ENCODE peak calls at places on chromosomes 16 and 17, in five cellular contexts. S, J, K, Q and O are unnamed samples.

GRCh38 chr17:83032781-83033180 is 46.6 kb upstream of the METRNL start:
- DNase-seq in S (no peak), J (no peak), K (no peak), Q (no peak), O (no peak)

GRCh38 chr16:81544691-81545365 is 100.2 kb downstream of the CMIP start:
- DNase-seq in S (no peak), J (no peak), K (no peak), Q (no peak), O (no peak)

GRCh38 chr16:57012353-57012752 is 23.0 kb downstream of the NLRC5 start:
- DNase-seq in S (no peak), J (no peak), K (no peak), Q (no peak), O (no peak)

GRCh38 chr17:28065706-28066105 is 23.2 kb downstream of the NLK start:
- DNase-seq in S (no peak), J (no peak), K (no peak), Q (no peak), O (no peak)

GRCh38 chr17:74831442-74832146 is 28.1 kb downstream of the GRIN2C start:
- DNase-seq in S (no peak), J (no peak), K (no peak), Q (no peak), O (no peak)

GRCh38 chr16:75541236-75541635 is 5.3 kb upstream of the CHST5 start:
- DNase-seq in S (no peak), J (no peak), K (no peak), Q (no peak), O (no peak)

GRCh38 chr16:87746178-87746577 is 19.6 kb downstream of the KLHDC4 start:
- DNase-seq in S (no peak), J (no peak), K (no peak), Q (no peak), O (no peak)

GRCh38 chr16:88697831-88698693 is 8.1 kb downstream of the RNF166 start:
- DNase-seq in S (no peak), J (no peak), K (no peak), Q (no peak), O (no peak)

GRCh38 chr17:35807371-35808144 is 1.7 kb upstream of the TAF15 start:
- DNase-seq in S (no peak), J (no peak), K (no peak), Q (no peak), O (no peak)

GRCh38 chr16:4159726-4160125 is 43.5 kb upstream of the ADCY9 start:
- DNase-seq in S (no peak), J (no peak), K (no peak), Q (no peak), O (no peak)

GRCh38 chr17:4711671-4712111 is 1.3 kb downstream of the ARRB2 start:
- DNase-seq in S (no peak), J (no peak), K (no peak), Q (no peak), O (no peak)

GRCh38 chr16:81618661-81619060 is 160.4 kb upstream of the PLCG2 start:
- DNase-seq in S (no peak), J (no peak), K (no peak), Q (no peak), O (no peak)

GRCh38 chr17:28485049-28485448 is 11.6 kb downstream of the SLC13A2 start:
- DNase-seq in S (no peak), J (no peak), K (no peak), Q (no peak), O (no peak)

GRCh38 chr17:45302649-45303173 is 14.1 kb downstream of the MAP3K14 start:
- DNase-seq in S (no peak), J (peak; percentile 89), K (no peak), Q (no peak), O (no peak)

GRCh38 chr17:3710951-3711383 is 12.7 kb upstream of the HASPIN start:
- DNase-seq in S (no peak), J (peak; percentile 100), K (peak; percentile 72), Q (no peak), O (peak; percentile 72)

GRCh38 chr17:81101614-81102306 is 63.5 kb upstream of the PVALEF start:
- DNase-seq in S (peak; percentile 81), J (peak; percentile 13), K (peak; percentile 100), Q (peak; percentile 95), O (peak; percentile 100)

GRCh38 chr17:44005865-44006580 is 1.6 kb downstream of the NAGS start:
- DNase-seq in S (no peak), J (no peak), K (peak; percentile 40), Q (no peak), O (peak; percentile 48)

GRCh38 chr17:73420897-73421296 is 109.1 kb upstream of the CDC42EP4 start:
- DNase-seq in S (no peak), J (no peak), K (no peak), Q (peak; percentile 42), O (no peak)

GRCh38 chr17:16486373-16487250 is 5.4 kb downstream of the LRRC75A start:
- DNase-seq in S (no peak), J (no peak), K (no peak), Q (no peak), O (no peak)

GRCh38 chr16:879986-880385 is 79.5 kb upstream of the GNG13 start:
- DNase-seq in S (no peak), J (no peak), K (no peak), Q (no peak), O (no peak)

GRCh38 chr17:44636562-44636961 is 19.7 kb upstream of the MEIOC start:
- DNase-seq in S (no peak), J (no peak), K (no peak), Q (no peak), O (no peak)

GRCh38 chr17:44102845-44103622 is 20.4 kb downstream of the HDAC5 start:
- DNase-seq in S (no peak), J (no peak), K (no peak), Q (peak; percentile 36), O (no peak)

GRCh38 chr17:27976331-27976730 is 66.1 kb upstream of the NLK start:
- DNase-seq in S (no peak), J (peak; percentile 47), K (no peak), Q (no peak), O (no peak)

GRCh38 chr17:53490447-53490968 is 332.2 kb upstream of the KIF2B start:
- DNase-seq in S (no peak), J (no peak), K (no peak), Q (no peak), O (no peak)

GRCh38 chr17:35467824-35468223 is 19.3 kb upstream of the SLFN13 start:
- DNase-seq in S (no peak), J (no peak), K (no peak), Q (no peak), O (no peak)

GRCh38 chr16:83717814-83718213 is 90.0 kb upstream of the HSBP1 start:
- DNase-seq in S (no peak), J (no peak), K (no peak), Q (no peak), O (no peak)

GRCh38 chr17:19242926-19243325 is 5.8 kb downstream of the EPN2 start:
- DNase-seq in S (no peak), J (no peak), K (no peak), Q (no peak), O (no peak)

GRCh38 chr17:13477180-13477611 is 124.5 kb downstream of the HS3ST3A1 start:
- DNase-seq in S (no peak), J (no peak), K (no peak), Q (peak; percentile 11), O (no peak)

GRCh38 chr16:649646-650045 is 481 bp downstream of the WDR90 start:
- DNase-seq in S (no peak), J (no peak), K (peak; percentile 70), Q (no peak), O (peak; percentile 72)

GRCh38 chr17:82553210-82553930 is 33.8 kb downstream of the FOXK2 start:
- DNase-seq in S (no peak), J (no peak), K (no peak), Q (no peak), O (no peak)

GRCh38 chr17:74336307-74336706 is 10.3 kb downstream of the KIF19 start:
- DNase-seq in S (no peak), J (no peak), K (no peak), Q (no peak), O (no peak)

GRCh38 chr16:79607587-79607986 is 7.0 kb upstream of the MAF start:
- DNase-seq in S (no peak), J (no peak), K (no peak), Q (no peak), O (no peak)

GRCh38 chr17:56153215-56153614 is at the start of gene ANKFN1:
- DNase-seq in S (no peak), J (no peak), K (no peak), Q (no peak), O (no peak)

GRCh38 chr17:37743875-37744632 is 805 bp downstream of the HNF1B start:
- DNase-seq in S (no peak), J (no peak), K (no peak), Q (no peak), O (no peak)

GRCh38 chr16:68954871-68955635 is 111.7 kb downstream of the TANGO6 start:
- DNase-seq in S (no peak), J (no peak), K (no peak), Q (no peak), O (no peak)

GRCh38 chr16:14483819-14484385 is 146.2 kb downstream of the PARN start:
- DNase-seq in S (no peak), J (no peak), K (no peak), Q (no peak), O (no peak)
- TF ChIP-seq TAF1 in S (no peak), J (no peak), K (no peak), Q (no peak), O (no peak)

DNA sequence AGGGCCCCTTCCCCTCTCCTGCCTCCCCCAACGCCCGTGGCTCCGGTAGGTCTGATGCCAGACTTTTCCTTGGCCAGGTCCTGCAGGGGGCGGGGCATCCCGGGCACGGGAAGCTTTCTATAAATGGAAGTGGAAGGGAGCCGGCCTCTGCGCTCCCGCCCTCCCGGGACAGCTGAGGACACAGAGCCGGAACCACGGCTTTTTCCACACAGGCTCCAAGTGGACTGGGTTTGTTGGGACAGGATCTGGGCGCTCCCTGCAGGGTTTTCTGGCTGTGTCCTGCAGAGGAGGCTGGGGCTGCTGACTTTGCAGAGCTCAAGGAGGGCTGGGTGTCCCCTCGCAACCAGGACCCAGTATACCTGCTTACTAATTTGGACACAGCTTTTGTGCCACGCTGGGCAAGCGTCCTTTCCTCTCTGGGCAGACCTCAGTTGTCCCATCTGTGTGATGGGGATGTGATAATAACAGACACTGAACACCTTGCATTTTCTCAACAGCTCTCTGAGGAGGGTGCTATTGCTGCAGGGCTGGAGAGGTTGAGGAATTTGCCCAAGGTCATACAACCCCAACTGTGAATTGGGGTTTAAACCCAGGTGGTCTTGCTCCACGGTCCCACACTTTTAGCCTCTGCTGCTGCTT is 1.8 kb downstream of the TNS4 start:
- DNase-seq in S (no peak), J (no peak), K (no peak), Q (no peak), O (no peak)
- TF ChIP-seq POLR2A in S (no peak), J (no peak), K (no peak), Q (no peak), O (no peak)

DNA sequence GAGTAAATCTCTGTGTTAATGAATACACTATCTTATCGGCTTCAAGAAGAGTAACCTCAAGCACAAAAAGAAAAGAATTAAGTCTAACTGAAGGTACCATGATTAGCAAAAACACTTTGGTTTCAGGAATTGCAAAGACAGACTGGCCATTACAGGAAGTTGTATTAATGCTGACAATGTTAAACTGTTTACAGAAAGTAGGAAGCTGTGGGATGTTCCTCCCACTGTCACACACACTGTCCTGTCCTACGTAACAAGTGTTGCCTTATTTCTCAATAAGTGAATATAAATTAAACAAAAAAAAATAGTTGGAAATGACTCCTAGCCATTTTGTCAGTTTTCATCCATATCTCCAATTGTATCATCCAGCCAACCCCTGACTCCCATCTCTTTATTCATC is 8.6 kb downstream of the GNA13 start:
- DNase-seq in S (no peak), J (no peak), K (no peak), Q (no peak), O (no peak)
- TF ChIP-seq POLR2AphosphoS5 in S (no peak), J (no peak), K (no peak), Q (no peak), O (no peak)

GRCh38 chr17:61474235-61474927 is 22.2 kb downstream of the TBX4 start:
- DNase-seq in S (no peak), J (no peak), K (no peak), Q (no peak), O (no peak)
- TF ChIP-seq TAF1 in S (no peak), J (no peak), K (no peak), Q (no peak), O (no peak)